ENCODE peak calls at places on chromosome 1, in five cellular contexts. Y is H1, M is K562, I is HCT116, E is HepG2. W is an unnamed sample.

GRCh38 chr1:107926436-107927080 is 38.4 kb downstream of the VAV3 start:
- DNase-seq in E (no peak), I (no peak), M (no peak), Y (no peak), W (no peak)

GRCh38 chr1:84946631-84947030 is 50.3 kb downstream of the MCOLN2 start:
- DNase-seq in I (no peak), E (no peak), Y (no peak), M (no peak), W (no peak)

GRCh38 chr1:179047637-179048002 is 21.9 kb downstream of the FAM20B start:
- DNase-seq in E (no peak), Y (no peak), I (no peak), M (no peak), W (no peak)

GRCh38 chr1:238119060-238119459 is 228.3 kb upstream of the ZP4 start:
- DNase-seq in E (no peak), Y (no peak), M (no peak), I (no peak), W (peak; percentile 55)

GRCh38 chr1:18899363-18900049 is 2.8 kb downstream of the ALDH4A1 start:
- DNase-seq in E (peak; percentile 33), M (no peak), Y (no peak), I (no peak), W (no peak)

GRCh38 chr1:235025422-235025984 is 103.1 kb downstream of the TOMM20 start:
- DNase-seq in I (no peak), M (no peak), Y (no peak), E (no peak), W (no peak)

GRCh38 chr1:45018599-45019230 is 6.7 kb downstream of the UROD start:
- DNase-seq in M (peak; percentile 49), E (peak; percentile 47), Y (peak; percentile 79), I (peak; percentile 41), W (no peak)

GRCh38 chr1:228171221-228171891 is 5.8 kb downstream of the IBA57 start:
- DNase-seq in I (no peak), Y (no peak), M (no peak), E (no peak), W (no peak)

GRCh38 chr1:20278692-20279130 is 12.0 kb upstream of the VWA5B1 start:
- DNase-seq in M (no peak), Y (peak; percentile 49), E (no peak), I (no peak), W (no peak)

GRCh38 chr1:91608876-91609275 is 108.2 kb downstream of the CDC7 start:
- DNase-seq in I (no peak), E (no peak), M (no peak), Y (no peak), W (no peak)

GRCh38 chr1:201593200-201593828 is 54.4 kb downstream of the NAV1 start:
- DNase-seq in E (no peak), M (no peak), I (no peak), Y (no peak), W (no peak)

GRCh38 chr1:170296642-170297041 is 150.9 kb downstream of the NTMT2 start:
- DNase-seq in Y (no peak), E (no peak), M (no peak), I (peak; percentile 26), W (no peak)

GRCh38 chr1:17414022-17414421 is 25.5 kb downstream of the RCC2 start:
- DNase-seq in M (no peak), E (no peak), Y (no peak), I (no peak), W (no peak)
- TF ChIP-seq JUND in M (no peak), E (no peak), Y (no peak), I (no peak), W (no peak)

DNA sequence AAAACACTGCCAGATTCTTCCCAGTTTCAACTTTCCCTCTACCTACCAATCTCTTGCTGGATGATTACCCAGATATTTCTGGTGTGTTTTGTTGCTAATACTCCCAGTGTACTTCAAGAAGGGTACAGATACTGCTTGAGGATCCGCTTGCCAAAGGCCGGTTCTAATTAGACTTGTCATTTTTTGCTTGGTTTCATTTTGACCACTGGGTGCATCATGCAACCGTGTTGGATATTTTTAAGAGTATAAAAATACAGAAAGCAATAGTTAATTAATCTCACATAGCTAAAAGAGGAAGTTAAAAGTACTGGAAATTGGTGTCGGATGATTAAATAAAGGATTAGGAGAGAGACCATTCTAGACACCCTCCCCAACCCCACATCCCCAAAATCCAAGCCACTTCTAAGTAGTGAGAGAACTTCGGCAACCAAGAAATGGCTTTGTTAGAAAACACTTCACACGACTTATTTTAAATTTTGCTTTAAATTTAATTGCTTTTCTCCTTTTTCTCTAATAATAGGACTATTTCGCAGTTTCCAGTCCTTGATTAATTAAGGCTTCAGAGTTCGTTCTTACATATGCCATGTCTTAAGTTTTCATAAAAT is 2.5 kb upstream of the CDKN2C start:
- DNase-seq in E (no peak), M (peak; percentile 50), Y (no peak), I (no peak), W (no peak)
- TF ChIP-seq JUND in E (no peak), M (no peak), Y (no peak), I (no peak), W (no peak)

GRCh38 chr1:231724876-231725647 is 98.5 kb downstream of the DISC1 start:
- DNase-seq in Y (peak; percentile 71), I (peak; percentile 76), M (peak; percentile 74), E (peak; percentile 57), W (peak; percentile 73)
- TF ChIP-seq JUND in Y (no peak), I (no peak), M (peak; percentile 21), E (no peak), W (no peak)

GRCh38 chr1:186442651-186443114 is 18.2 kb downstream of the PDC start:
- DNase-seq in E (no peak), I (no peak), M (no peak), Y (no peak), W (no peak)
- TF ChIP-seq JUND in E (no peak), I (no peak), M (no peak), Y (no peak), W (no peak)

GRCh38 chr1:65793359-65793732 is 651 bp downstream of the PDE4B start:
- DNase-seq in Y (peak; percentile 63), E (no peak), I (no peak), M (no peak), W (no peak)

GRCh38 chr1:65791396-65791795 is 1.3 kb upstream of the PDE4B start:
- DNase-seq in M (no peak), I (no peak), Y (no peak), E (no peak), W (no peak)

GRCh38 chr1:65791860-65792670 is 630 bp upstream of the PDE4B start:
- DNase-seq in I (no peak), Y (peak; percentile 66), M (no peak), E (no peak), W (no peak)

GRCh38 chr1:65795311-65795710 is 2.6 kb downstream of the PDE4B start:
- DNase-seq in E (no peak), Y (no peak), I (no peak), M (no peak), W (no peak)

GRCh38 chr1:65792671-65793358 is at the start of gene PDE4B:
- DNase-seq in Y (peak; percentile 71), M (no peak), E (no peak), I (no peak), W (no peak)
- TF ChIP-seq JUND in Y (no peak), M (no peak), E (no peak), I (no peak), W (no peak)

DNA sequence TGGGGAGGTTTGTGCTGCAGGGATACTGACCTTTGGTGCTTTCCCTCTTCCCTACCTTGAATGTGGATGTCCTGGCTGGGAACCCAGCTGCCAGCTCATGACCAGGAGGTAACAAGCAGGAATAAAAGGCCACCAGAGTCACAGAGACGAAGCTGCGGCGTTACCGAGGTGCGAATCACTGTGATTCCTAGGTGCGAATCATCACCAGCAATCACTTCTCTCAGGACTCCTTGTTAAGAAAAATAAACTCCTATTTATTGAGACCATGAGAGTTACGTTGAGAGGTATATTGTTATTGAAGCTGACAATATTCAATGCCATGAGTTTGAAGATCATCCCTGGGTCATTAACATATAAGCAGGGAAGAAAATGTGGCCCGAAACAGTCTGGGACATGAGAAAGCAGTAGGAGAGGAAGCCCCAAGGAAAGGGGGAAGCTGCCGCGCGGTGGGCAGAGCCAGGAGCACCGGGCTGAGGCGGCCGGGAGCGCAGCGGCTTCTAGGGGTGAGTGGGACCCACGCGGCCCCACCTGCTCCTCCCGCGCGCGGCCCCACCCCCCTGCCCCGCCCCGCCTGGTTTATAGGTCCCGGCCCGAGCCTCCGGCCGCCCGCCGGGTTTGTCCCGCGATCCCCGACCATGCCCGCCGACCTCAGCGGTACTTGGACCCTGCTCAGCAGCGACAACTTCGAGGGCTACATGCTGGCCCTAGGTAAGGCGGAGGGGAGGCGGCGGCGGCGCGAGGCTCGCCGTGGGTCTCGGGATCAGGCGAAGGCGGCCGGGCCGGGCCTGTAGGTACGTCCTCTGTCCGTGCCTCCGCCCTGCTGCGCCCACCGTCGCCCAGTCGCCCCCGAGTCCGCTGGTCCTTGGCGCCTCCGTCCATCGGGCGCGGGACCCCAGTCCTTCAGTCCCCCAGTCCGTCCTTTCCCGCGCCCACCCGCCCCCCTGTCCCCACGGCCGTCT is at the start of gene RBP7:
- DNase-seq in E (no peak), M (no peak), Y (peak; percentile 72), I (no peak), W (peak; percentile 39)
- TF ChIP-seq JUND in E (no peak), M (no peak), Y (no peak), I (no peak), W (no peak)

DNA sequence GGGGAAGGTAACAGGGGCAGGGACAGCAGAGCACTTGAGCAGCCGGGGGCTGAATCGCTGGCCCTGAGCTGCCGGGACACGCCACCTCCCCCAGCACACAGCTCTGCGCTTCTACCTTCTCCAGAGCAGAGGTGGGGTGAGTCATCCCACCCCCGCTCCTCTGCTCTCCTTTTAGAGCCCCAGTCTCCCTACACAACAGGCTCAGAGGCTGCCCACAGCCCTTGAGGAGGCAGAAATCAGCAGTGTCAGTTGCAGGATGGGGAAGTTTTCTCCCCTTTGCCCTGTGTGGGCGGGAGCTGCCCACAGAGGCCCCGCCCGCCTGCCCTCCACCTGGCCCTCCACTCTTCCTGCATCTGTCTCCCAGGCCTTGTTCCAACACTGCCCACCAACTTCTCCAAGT is 94.6 kb downstream of the STUM start:
- DNase-seq in I (peak; percentile 34), Y (no peak), M (peak; percentile 88), E (no peak), W (no peak)
- TF ChIP-seq JUND in I (peak; percentile 80), Y (no peak), M (peak; percentile 84), E (no peak), W (no peak)

GRCh38 chr1:70468180-70468579 is 57.1 kb downstream of the CTH start:
- DNase-seq in I (no peak), E (no peak), M (no peak), Y (no peak), W (no peak)

GRCh38 chr1:70462611-70463010 is 51.5 kb downstream of the CTH start:
- DNase-seq in M (no peak), Y (no peak), E (no peak), I (no peak), W (no peak)

GRCh38 chr1:70465911-70466310 is 54.8 kb downstream of the CTH start:
- DNase-seq in M (no peak), Y (no peak), I (no peak), E (no peak), W (no peak)

DNA sequence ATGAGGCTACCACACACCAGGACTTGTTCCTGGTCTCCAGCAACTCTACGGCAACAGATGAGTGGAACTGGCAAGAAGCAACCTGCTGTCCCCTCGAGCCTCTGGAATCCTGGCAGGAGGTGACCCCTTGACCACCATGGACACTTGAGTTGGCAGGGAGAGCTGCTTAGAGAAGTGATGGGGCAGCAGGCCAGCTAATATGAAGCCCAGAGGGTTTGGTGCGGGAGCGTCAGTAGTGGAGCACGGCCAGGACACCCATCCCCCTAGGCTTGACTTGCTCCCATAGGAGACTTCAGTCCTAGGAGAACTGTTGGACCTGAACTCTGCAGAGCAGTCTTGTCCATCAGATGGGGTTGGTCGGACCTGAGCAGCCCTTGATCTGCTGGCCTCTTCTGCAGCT is 56.5 kb downstream of the CTH start:
- DNase-seq in M (no peak), E (no peak), Y (no peak), I (no peak), W (no peak)
- TF ChIP-seq JUND in M (no peak), E (no peak), Y (no peak), I (no peak), W (no peak)

W was measured in T47D.